ENCODE peak calls at places on chromosomes 16 and 17, in ten cellular contexts. One of them, this sample, is unnamed.

GRCh38 chr17:45129426-45129939 is 2.8 kb downstream of the PLCD3 start:
- DNase-seq in T-helper 9 cell: no peak
- DNase-seq in IMR-90: no peak
- DNase-seq in activated T-helper 1 cell treated with anti-CD3 and anti-CD28 coated beads, Interleukin-12 subunit alpha, Interleukin-12 subunit beta, Interleukin-2, Interleukin-4 antibody, amounts not matched to agents 30 ng/mL and 10 ng/mL and 1 ng/mL, durations not matched to agents 14 hours and 24 hours and 36 hours: no peak
- DNase-seq in ELF-1: peak; percentile 77
- DNase-seq in stimulated activated CD8-positive, alpha-beta memory T cell treated with anti-CD3 and anti-CD28 coated beads, Interleukin-4, amount 100 ng/mL, for 1 hour: no peak
- DNase-seq in H7: peak; percentile 64
- DNase-seq in dermis microvascular lymphatic vessel endothelial cell: no peak
- DNase-seq in substantia nigra: no peak
- DNase-seq in cardiac muscle cell: no peak
- DNase-seq in this sample: no peak

GRCh38 chr17:57995076-57995956 is 7.3 kb upstream of the VEZF1 start:
- DNase-seq in IMR-90: peak; percentile 81
- DNase-seq in H7: peak; percentile 60
- DNase-seq in ELF-1: peak; percentile 83
- DNase-seq in T-helper 9 cell: peak; percentile 26
- DNase-seq in dermis microvascular lymphatic vessel endothelial cell: peak; percentile 83
- DNase-seq in substantia nigra: peak; percentile 24
- DNase-seq in cardiac muscle cell: peak; percentile 83
- DNase-seq in stimulated activated CD8-positive, alpha-beta memory T cell treated with anti-CD3 and anti-CD28 coated beads, Interleukin-4, amount 100 ng/mL, for 1 hour: peak; percentile 19
- DNase-seq in activated T-helper 1 cell treated with anti-CD3 and anti-CD28 coated beads, Interleukin-12 subunit alpha, Interleukin-12 subunit beta, Interleukin-2, Interleukin-4 antibody, amounts not matched to agents 30 ng/mL and 10 ng/mL and 1 ng/mL, durations not matched to agents 14 hours and 24 hours and 36 hours: peak; percentile 22
- DNase-seq in this sample: peak; percentile 88

GRCh38 chr17:9529033-9529748 is 46.4 kb downstream of the STX8 start:
- DNase-seq in substantia nigra: no peak
- DNase-seq in T-helper 9 cell: no peak
- DNase-seq in ELF-1: no peak
- DNase-seq in H7: peak; percentile 63
- DNase-seq in dermis microvascular lymphatic vessel endothelial cell: peak; percentile 55
- DNase-seq in stimulated activated CD8-positive, alpha-beta memory T cell treated with anti-CD3 and anti-CD28 coated beads, Interleukin-4, amount 100 ng/mL, for 1 hour: no peak
- DNase-seq in IMR-90: peak; percentile 56
- DNase-seq in cardiac muscle cell: peak; percentile 47
- DNase-seq in activated T-helper 1 cell treated with anti-CD3 and anti-CD28 coated beads, Interleukin-12 subunit alpha, Interleukin-12 subunit beta, Interleukin-2, Interleukin-4 antibody, amounts not matched to agents 30 ng/mL and 10 ng/mL and 1 ng/mL, durations not matched to agents 14 hours and 24 hours and 36 hours: no peak
- DNase-seq in this sample: no peak

GRCh38 chr17:63279498-63280230 is 166.4 kb downstream of the CYB561 start:
- DNase-seq in substantia nigra: no peak
- DNase-seq in activated T-helper 1 cell treated with anti-CD3 and anti-CD28 coated beads, Interleukin-12 subunit alpha, Interleukin-12 subunit beta, Interleukin-2, Interleukin-4 antibody, amounts not matched to agents 30 ng/mL and 10 ng/mL and 1 ng/mL, durations not matched to agents 14 hours and 24 hours and 36 hours: no peak
- DNase-seq in T-helper 9 cell: no peak
- DNase-seq in stimulated activated CD8-positive, alpha-beta memory T cell treated with anti-CD3 and anti-CD28 coated beads, Interleukin-4, amount 100 ng/mL, for 1 hour: no peak
- DNase-seq in cardiac muscle cell: peak; percentile 26
- DNase-seq in ELF-1: no peak
- DNase-seq in H7: no peak
- DNase-seq in IMR-90: peak; percentile 87
- DNase-seq in dermis microvascular lymphatic vessel endothelial cell: peak; percentile 70
- DNase-seq in this sample: no peak

GRCh38 chr17:38509772-38510423 is 81.6 kb downstream of the ARHGAP23 start:
- DNase-seq in cardiac muscle cell: peak; percentile 38
- DNase-seq in T-helper 9 cell: no peak
- DNase-seq in H7: peak; percentile 87
- DNase-seq in substantia nigra: no peak
- DNase-seq in stimulated activated CD8-positive, alpha-beta memory T cell treated with anti-CD3 and anti-CD28 coated beads, Interleukin-4, amount 100 ng/mL, for 1 hour: no peak
- DNase-seq in ELF-1: peak; percentile 44
- DNase-seq in IMR-90: no peak
- DNase-seq in dermis microvascular lymphatic vessel endothelial cell: no peak
- DNase-seq in activated T-helper 1 cell treated with anti-CD3 and anti-CD28 coated beads, Interleukin-12 subunit alpha, Interleukin-12 subunit beta, Interleukin-2, Interleukin-4 antibody, amounts not matched to agents 30 ng/mL and 10 ng/mL and 1 ng/mL, durations not matched to agents 14 hours and 24 hours and 36 hours: no peak
- DNase-seq in this sample: no peak

GRCh38 chr17:56543280-56543679 is 50.2 kb upstream of the NOG start:
- DNase-seq in IMR-90: no peak
- DNase-seq in T-helper 9 cell: no peak
- DNase-seq in stimulated activated CD8-positive, alpha-beta memory T cell treated with anti-CD3 and anti-CD28 coated beads, Interleukin-4, amount 100 ng/mL, for 1 hour: no peak
- DNase-seq in cardiac muscle cell: no peak
- DNase-seq in dermis microvascular lymphatic vessel endothelial cell: no peak
- DNase-seq in activated T-helper 1 cell treated with anti-CD3 and anti-CD28 coated beads, Interleukin-12 subunit alpha, Interleukin-12 subunit beta, Interleukin-2, Interleukin-4 antibody, amounts not matched to agents 30 ng/mL and 10 ng/mL and 1 ng/mL, durations not matched to agents 14 hours and 24 hours and 36 hours: no peak
- DNase-seq in H7: no peak
- DNase-seq in ELF-1: peak; percentile 18
- DNase-seq in substantia nigra: no peak
- DNase-seq in this sample: no peak

GRCh38 chr16:10126686-10127085 is 55.5 kb downstream of the GRIN2A start:
- DNase-seq in T-helper 9 cell: no peak
- DNase-seq in substantia nigra: no peak
- DNase-seq in ELF-1: no peak
- DNase-seq in cardiac muscle cell: no peak
- DNase-seq in activated T-helper 1 cell treated with anti-CD3 and anti-CD28 coated beads, Interleukin-12 subunit alpha, Interleukin-12 subunit beta, Interleukin-2, Interleukin-4 antibody, amounts not matched to agents 30 ng/mL and 10 ng/mL and 1 ng/mL, durations not matched to agents 14 hours and 24 hours and 36 hours: no peak
- DNase-seq in IMR-90: peak; percentile 5
- DNase-seq in stimulated activated CD8-positive, alpha-beta memory T cell treated with anti-CD3 and anti-CD28 coated beads, Interleukin-4, amount 100 ng/mL, for 1 hour: no peak
- DNase-seq in H7: no peak
- DNase-seq in dermis microvascular lymphatic vessel endothelial cell: no peak
- DNase-seq in this sample: no peak

GRCh38 chr16:89923640-89924297 is 627 bp downstream of the TUBB3 start:
- DNase-seq in H7: peak; percentile 81
- DNase-seq in stimulated activated CD8-positive, alpha-beta memory T cell treated with anti-CD3 and anti-CD28 coated beads, Interleukin-4, amount 100 ng/mL, for 1 hour: no peak
- DNase-seq in T-helper 9 cell: no peak
- DNase-seq in substantia nigra: no peak
- DNase-seq in activated T-helper 1 cell treated with anti-CD3 and anti-CD28 coated beads, Interleukin-12 subunit alpha, Interleukin-12 subunit beta, Interleukin-2, Interleukin-4 antibody, amounts not matched to agents 30 ng/mL and 10 ng/mL and 1 ng/mL, durations not matched to agents 14 hours and 24 hours and 36 hours: no peak
- DNase-seq in IMR-90: no peak
- DNase-seq in ELF-1: peak; percentile 64
- DNase-seq in dermis microvascular lymphatic vessel endothelial cell: peak; percentile 31
- DNase-seq in cardiac muscle cell: no peak
- DNase-seq in this sample: peak; percentile 18

GRCh38 chr16:3983081-3983520 is 102.6 kb upstream of the CREBBP start:
- DNase-seq in T-helper 9 cell: peak; percentile 9
- DNase-seq in cardiac muscle cell: peak; percentile 74
- DNase-seq in stimulated activated CD8-positive, alpha-beta memory T cell treated with anti-CD3 and anti-CD28 coated beads, Interleukin-4, amount 100 ng/mL, for 1 hour: no peak
- DNase-seq in dermis microvascular lymphatic vessel endothelial cell: peak; percentile 84
- DNase-seq in activated T-helper 1 cell treated with anti-CD3 and anti-CD28 coated beads, Interleukin-12 subunit alpha, Interleukin-12 subunit beta, Interleukin-2, Interleukin-4 antibody, amounts not matched to agents 30 ng/mL and 10 ng/mL and 1 ng/mL, durations not matched to agents 14 hours and 24 hours and 36 hours: peak; percentile 29
- DNase-seq in IMR-90: peak; percentile 69
- DNase-seq in ELF-1: peak; percentile 94
- DNase-seq in substantia nigra: peak; percentile 5
- DNase-seq in H7: peak; percentile 96
- DNase-seq in this sample: no peak

GRCh38 chr17:45222273-45222993 is 748 bp downstream of the FMNL1 start:
- DNase-seq in IMR-90: no peak
- DNase-seq in ELF-1: peak; percentile 44
- DNase-seq in activated T-helper 1 cell treated with anti-CD3 and anti-CD28 coated beads, Interleukin-12 subunit alpha, Interleukin-12 subunit beta, Interleukin-2, Interleukin-4 antibody, amounts not matched to agents 30 ng/mL and 10 ng/mL and 1 ng/mL, durations not matched to agents 14 hours and 24 hours and 36 hours: no peak
- DNase-seq in cardiac muscle cell: no peak
- DNase-seq in T-helper 9 cell: peak; percentile 34
- DNase-seq in substantia nigra: no peak
- DNase-seq in dermis microvascular lymphatic vessel endothelial cell: no peak
- DNase-seq in stimulated activated CD8-positive, alpha-beta memory T cell treated with anti-CD3 and anti-CD28 coated beads, Interleukin-4, amount 100 ng/mL, for 1 hour: no peak
- DNase-seq in H7: no peak
- DNase-seq in this sample: no peak

GRCh38 chr16:12133738-12134137 is 157.2 kb downstream of the SNX29 start:
- DNase-seq in IMR-90: peak; percentile 32
- DNase-seq in T-helper 9 cell: no peak
- DNase-seq in stimulated activated CD8-positive, alpha-beta memory T cell treated with anti-CD3 and anti-CD28 coated beads, Interleukin-4, amount 100 ng/mL, for 1 hour: no peak
- DNase-seq in ELF-1: no peak
- DNase-seq in cardiac muscle cell: no peak
- DNase-seq in H7: no peak
- DNase-seq in activated T-helper 1 cell treated with anti-CD3 and anti-CD28 coated beads, Interleukin-12 subunit alpha, Interleukin-12 subunit beta, Interleukin-2, Interleukin-4 antibody, amounts not matched to agents 30 ng/mL and 10 ng/mL and 1 ng/mL, durations not matched to agents 14 hours and 24 hours and 36 hours: no peak
- DNase-seq in dermis microvascular lymphatic vessel endothelial cell: no peak
- DNase-seq in substantia nigra: no peak
- DNase-seq in this sample: no peak

GRCh38 chr17:41689497-41690299 is 1.0 kb downstream of the EIF1 start:
- DNase-seq in IMR-90: peak; percentile 69
- DNase-seq in activated T-helper 1 cell treated with anti-CD3 and anti-CD28 coated beads, Interleukin-12 subunit alpha, Interleukin-12 subunit beta, Interleukin-2, Interleukin-4 antibody, amounts not matched to agents 30 ng/mL and 10 ng/mL and 1 ng/mL, durations not matched to agents 14 hours and 24 hours and 36 hours: peak; percentile 43
- DNase-seq in ELF-1: peak; percentile 69
- DNase-seq in stimulated activated CD8-positive, alpha-beta memory T cell treated with anti-CD3 and anti-CD28 coated beads, Interleukin-4, amount 100 ng/mL, for 1 hour: no peak
- DNase-seq in T-helper 9 cell: no peak
- DNase-seq in H7: no peak
- DNase-seq in dermis microvascular lymphatic vessel endothelial cell: peak; percentile 69
- DNase-seq in cardiac muscle cell: peak; percentile 79
- DNase-seq in substantia nigra: no peak
- DNase-seq in this sample: no peak

This sample was measured in NCI-H2171.